ENCODE peak calls at places on chromosomes 5 and 9, in four cellular contexts. R, Z, H and B are unnamed samples.
A peak's percentile ranks its signal among the peaks of the same experiment; 100 is the strongest.

GRCh38 chr9:119368681-119369581 is at the start of gene BRINP1:
- DNase-seq in H (peak; percentile 66), R (no peak), Z (no peak), B (peak; percentile 3)

GRCh38 chr9:88536951-88537742 is 2.2 kb downstream of the NXNL2 start:
- DNase-seq in Z (no peak), R (no peak), H (no peak), B (no peak)

GRCh38 chr9:14211564-14211963 is 102.4 kb downstream of the NFIB start:
- DNase-seq in R (no peak), H (no peak), Z (no peak), B (no peak)

GRCh38 chr9:127316586-127317383 is 52.2 kb downstream of the GARNL3 start:
- DNase-seq in R (peak; percentile 26), Z (peak; percentile 39), H (no peak), B (no peak)

GRCh38 chr9:112271466-112272098 is 61.8 kb downstream of the PTBP3 start:
- DNase-seq in R (no peak), H (no peak), Z (no peak), B (no peak)

GRCh38 chr9:131610231-131610761 is 65.0 kb downstream of the PRRT1B start:
- DNase-seq in R (no peak), H (no peak), Z (peak; percentile 11), B (no peak)

GRCh38 chr9:135286961-135287360 is 192.6 kb upstream of the PPP1R26 start:
- DNase-seq in R (no peak), Z (no peak), H (peak; percentile 46), B (no peak)

GRCh38 chr5:172529896-172530295 is 75.6 kb upstream of the SH3PXD2B start:
- DNase-seq in Z (no peak), R (no peak), H (no peak), B (no peak)

GRCh38 chr5:369151-369939 is 47.8 kb downstream of the AHRR start:
- DNase-seq in R (peak; percentile 67), H (no peak), Z (no peak), B (no peak)

GRCh38 chr5:115387816-115388215 is 91.4 kb upstream of the CCDC112 start:
- DNase-seq in H (no peak), Z (no peak), R (no peak), B (no peak)

GRCh38 chr5:161547573-161548471 is 1.3 kb upstream of the GABRB2 start:
- DNase-seq in H (peak; percentile 69), R (peak; percentile 30), Z (no peak), B (peak; percentile 2)

GRCh38 chr5:174358276-174358675 is 312.8 kb downstream of the NSG2 start:
- DNase-seq in Z (no peak), H (no peak), R (no peak), B (no peak)

GRCh38 chr9:113011911-113012381 is at the start of gene ZNF883:
- DNase-seq in H (peak; percentile 68), Z (peak; percentile 47), R (no peak), B (peak; percentile 20)

GRCh38 chr9:37839491-37840461 is 39.2 kb downstream of the DCAF10 start:
- DNase-seq in R (no peak), H (no peak), Z (peak; percentile 12), B (no peak)

GRCh38 chr9:129331772-129332512 is 153.9 kb upstream of the IER5L start:
- DNase-seq in Z (no peak), R (no peak), H (no peak), B (peak; percentile 43)

GRCh38 chr5:122985006-122985700 is 51.4 kb downstream of the PPIC start:
- DNase-seq in H (no peak), Z (no peak), R (no peak), B (no peak)

GRCh38 chr5:39176740-39177628 is 42.4 kb downstream of the FYB1 start:
- DNase-seq in Z (no peak), H (no peak), R (peak; percentile 13), B (no peak)

GRCh38 chr5:121937762-121938161 is 24.0 kb upstream of the SRFBP1 start:
- DNase-seq in R (no peak), H (no peak), Z (no peak), B (no peak)

GRCh38 chr9:124454296-124454695 is 4.0 kb downstream of the ADGRD2 start:
- DNase-seq in H (peak; percentile 32), Z (no peak), R (no peak), B (no peak)

DNA sequence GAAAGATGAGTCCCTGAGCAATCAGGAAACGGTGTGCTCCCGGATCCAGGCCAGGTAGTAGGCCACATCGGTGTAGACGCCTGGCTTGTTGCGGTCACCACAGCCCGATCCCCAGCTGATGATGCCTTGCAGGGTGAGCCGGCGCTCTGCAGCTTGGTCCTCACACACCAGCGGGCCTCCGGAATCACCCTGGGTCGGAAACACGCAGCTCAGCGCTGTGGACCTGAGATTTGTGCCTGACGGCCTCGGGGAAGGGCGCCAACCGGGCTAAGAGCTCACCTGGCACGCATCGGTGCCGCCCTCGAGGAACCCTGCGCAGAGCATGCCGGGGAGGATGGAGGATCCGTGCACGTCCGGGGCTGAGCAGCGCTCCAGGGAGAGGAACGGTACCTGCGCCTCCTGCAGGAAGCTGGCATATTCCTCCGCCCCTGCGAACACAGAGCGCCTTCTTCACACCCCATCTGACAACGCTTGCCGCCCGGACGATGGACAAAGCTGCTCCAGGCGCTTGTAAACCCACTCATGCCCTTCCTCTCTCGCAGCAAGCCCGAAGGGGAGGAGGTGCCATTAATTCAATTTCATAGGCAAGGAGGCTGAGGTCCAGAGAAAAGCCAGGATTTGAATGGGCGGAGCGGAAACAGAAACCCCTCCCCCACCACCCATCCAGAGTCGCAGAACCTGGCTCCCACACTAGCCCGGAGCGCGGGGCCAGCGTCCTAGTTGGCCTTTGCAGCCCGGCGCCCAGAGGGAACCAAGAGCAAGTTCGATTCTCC is 2.0 kb upstream of the PFN3 start:
- DNase-seq in Z (peak; percentile 40), H (peak; percentile 84), R (peak; percentile 74), B (peak; percentile 92)
- TF ChIP-seq CTCF in Z (peak; percentile 71), H (peak; percentile 18), R (peak; percentile 40), B (peak; percentile 53)

GRCh38 chr5:162603399-162603798 is 535.8 kb downstream of the GABRG2 start:
- DNase-seq in R (no peak), Z (no peak), H (no peak), B (no peak)

DNA sequence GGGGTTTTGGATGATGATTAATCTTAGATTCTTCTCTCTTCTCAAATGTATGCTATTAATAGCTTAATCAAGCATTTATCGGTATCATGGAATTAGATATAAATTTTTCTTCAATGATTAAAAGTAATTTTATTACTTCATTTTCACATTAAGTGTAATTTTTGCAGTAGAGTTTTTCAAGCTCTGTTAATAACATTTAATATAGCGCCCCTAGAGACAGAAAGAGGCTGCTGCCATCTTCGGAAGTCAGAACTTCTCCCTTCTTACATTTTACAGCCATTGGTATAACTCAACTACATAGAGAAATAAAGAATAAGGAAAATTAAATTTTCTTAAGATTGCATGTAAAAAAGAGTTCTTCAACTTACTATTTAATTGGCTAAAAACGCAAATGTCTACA is 540.3 kb downstream of the GABRG2 start:
- DNase-seq in H (no peak), R (no peak), Z (no peak), B (no peak)
- TF ChIP-seq CTCF in H (no peak), R (peak; percentile 13), Z (peak; percentile 24), B (no peak)

GRCh38 chr9:95327239-95327865 is 9.8 kb upstream of the FANCC start:
- DNase-seq in H (no peak), Z (no peak), R (no peak), B (no peak)

GRCh38 chr9:95330720-95331404 is 13.4 kb upstream of the FANCC start:
- DNase-seq in R (no peak), Z (no peak), H (no peak), B (no peak)

DNA sequence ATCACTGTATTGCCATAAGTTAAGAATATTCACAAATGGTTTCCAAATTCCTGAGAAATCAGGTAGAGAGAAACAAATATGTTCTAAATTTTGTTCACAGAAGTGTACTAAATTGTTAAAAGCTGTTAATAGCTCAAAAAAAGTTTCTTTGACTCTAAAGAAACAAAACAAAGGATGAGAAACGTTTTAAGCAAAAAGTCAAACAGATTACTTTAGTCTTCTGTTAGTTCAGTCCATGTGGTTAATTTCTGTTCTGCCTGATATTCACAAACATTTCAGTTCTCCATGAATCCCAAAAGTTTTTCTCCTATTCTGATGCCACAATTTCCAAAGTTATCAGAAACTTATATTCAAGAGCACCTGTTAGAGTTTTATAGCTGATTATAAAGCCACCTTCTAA is 7.7 kb upstream of the FANCC start:
- DNase-seq in H (no peak), R (no peak), Z (no peak), B (no peak)
- TF ChIP-seq CTCF in H (no peak), R (no peak), Z (no peak), B (no peak)

GRCh38 chr5:27087820-27088219 is 49.4 kb upstream of the CDH9 start:
- DNase-seq in Z (no peak), H (no peak), R (no peak), B (no peak)

GRCh38 chr5:27080147-27080546 is 41.8 kb upstream of the CDH9 start:
- DNase-seq in Z (no peak), R (no peak), H (no peak), B (no peak)

GRCh38 chr5:27083763-27084420 is 45.5 kb upstream of the CDH9 start:
- DNase-seq in R (no peak), H (no peak), Z (no peak), B (no peak)
- TF ChIP-seq CTCF in R (no peak), H (no peak), Z (no peak), B (no peak)